ENCODE peak calls at places on chromosomes 6 and 20, in four cellular contexts. One of them, this sample, is unnamed.

GRCh38 chr6:47203266-47203967 is 106.3 kb downstream of the TNFRSF21 start:
- DNase-seq in stomach: no peak
- DNase-seq in sigmoid colon: no peak
- DNase-seq in neural progenitor cell: no peak
- DNase-seq in this sample: no peak

GRCh38 chr6:122563364-122564052 is 46.7 kb upstream of the PKIB start:
- DNase-seq in stomach: no peak
- DNase-seq in sigmoid colon: no peak
- DNase-seq in neural progenitor cell: no peak
- DNase-seq in this sample: no peak

GRCh38 chr20:6959900-6960312 is 192.4 kb downstream of the BMP2 start:
- DNase-seq in stomach: no peak
- DNase-seq in sigmoid colon: no peak
- DNase-seq in neural progenitor cell: no peak
- DNase-seq in this sample: peak; percentile 24

GRCh38 chr20:34222208-34222607 is 19.0 kb upstream of the ASIP start:
- DNase-seq in stomach: no peak
- DNase-seq in sigmoid colon: no peak
- DNase-seq in neural progenitor cell: no peak
- DNase-seq in this sample: no peak

GRCh38 chr6:110934499-110934898 is 24.0 kb upstream of the GTF3C6 start:
- DNase-seq in stomach: no peak
- DNase-seq in sigmoid colon: no peak
- DNase-seq in neural progenitor cell: no peak
- DNase-seq in this sample: no peak

GRCh38 chr6:24935323-24935722 is 437 bp downstream of the RIPOR2 start:
- DNase-seq in stomach: no peak
- DNase-seq in sigmoid colon: no peak
- DNase-seq in neural progenitor cell: no peak
- DNase-seq in this sample: no peak

GRCh38 chr6:120869397-120869796 is 464.9 kb downstream of the TBC1D32 start:
- DNase-seq in stomach: no peak
- DNase-seq in sigmoid colon: no peak
- DNase-seq in neural progenitor cell: peak; percentile 50
- DNase-seq in this sample: no peak

GRCh38 chr6:116387374-116387773 is 16.6 kb downstream of the DSE start:
- DNase-seq in stomach: no peak
- DNase-seq in sigmoid colon: no peak
- DNase-seq in neural progenitor cell: no peak
- DNase-seq in this sample: no peak

GRCh38 chr6:136739501-136739900 is 52.8 kb downstream of the MAP3K5 start:
- DNase-seq in stomach: no peak
- DNase-seq in sigmoid colon: no peak
- DNase-seq in neural progenitor cell: no peak
- DNase-seq in this sample: no peak

GRCh38 chr20:51492167-51493092 is 50.1 kb downstream of the NFATC2 start:
- DNase-seq in stomach: peak; percentile 85
- DNase-seq in sigmoid colon: no peak
- DNase-seq in neural progenitor cell: peak; percentile 26
- DNase-seq in this sample: no peak

GRCh38 chr6:7152467-7152866 is 44.7 kb downstream of the RREB1 start:
- DNase-seq in stomach: no peak
- DNase-seq in sigmoid colon: no peak
- DNase-seq in neural progenitor cell: no peak
- DNase-seq in this sample: no peak

GRCh38 chr6:152696543-152696942 is 1.2 kb upstream of the MYCT1 start:
- DNase-seq in stomach: no peak
- DNase-seq in sigmoid colon: no peak
- DNase-seq in neural progenitor cell: no peak
- DNase-seq in this sample: no peak

GRCh38 chr6:162416845-162417537 is 310.6 kb downstream of the PRKN start:
- DNase-seq in stomach: no peak
- DNase-seq in sigmoid colon: no peak
- DNase-seq in neural progenitor cell: no peak
- DNase-seq in this sample: no peak

GRCh38 chr6:7998103-7998725 is 66.0 kb downstream of the BLOC1S5 start:
- DNase-seq in stomach: no peak
- DNase-seq in sigmoid colon: no peak
- DNase-seq in neural progenitor cell: no peak
- DNase-seq in this sample: no peak

GRCh38 chr20:38673261-38673660 is 51.0 kb upstream of the SLC32A1 start:
- DNase-seq in stomach: no peak
- DNase-seq in sigmoid colon: no peak
- DNase-seq in neural progenitor cell: no peak
- DNase-seq in this sample: no peak

GRCh38 chr20:53848304-53848703 is 222.1 kb downstream of the BCAS1 start:
- DNase-seq in stomach: no peak
- DNase-seq in sigmoid colon: no peak
- DNase-seq in neural progenitor cell: no peak
- DNase-seq in this sample: no peak

GRCh38 chr6:1613631-1614447 is 4.1 kb downstream of the FOXC1 start:
- DNase-seq in stomach: no peak
- DNase-seq in sigmoid colon: no peak
- DNase-seq in neural progenitor cell: peak; percentile 86
- DNase-seq in this sample: peak; percentile 27

GRCh38 chr6:6915813-6916547 is 191.8 kb upstream of the RREB1 start:
- DNase-seq in stomach: no peak
- DNase-seq in sigmoid colon: peak; percentile 90
- DNase-seq in neural progenitor cell: no peak
- DNase-seq in this sample: no peak

GRCh38 chr6:15577550-15578171 is 85.2 kb downstream of the DTNBP1 start:
- DNase-seq in stomach: no peak
- DNase-seq in sigmoid colon: no peak
- DNase-seq in neural progenitor cell: no peak
- DNase-seq in this sample: no peak

GRCh38 chr6:166206066-166206465 is 38.4 kb upstream of the TBXT start:
- DNase-seq in stomach: no peak
- DNase-seq in sigmoid colon: no peak
- DNase-seq in neural progenitor cell: no peak
- DNase-seq in this sample: no peak

GRCh38 chr6:98831057-98832031 is 3.0 kb upstream of the POU3F2 start:
- DNase-seq in stomach: no peak
- DNase-seq in sigmoid colon: no peak
- DNase-seq in neural progenitor cell: peak; percentile 60
- DNase-seq in this sample: no peak

GRCh38 chr20:10848810-10849370 is 175.1 kb upstream of the JAG1 start:
- DNase-seq in stomach: no peak
- DNase-seq in sigmoid colon: peak; percentile 67
- DNase-seq in neural progenitor cell: no peak
- DNase-seq in this sample: peak; percentile 69

GRCh38 chr20:49675368-49676151 is 38.1 kb downstream of the B4GALT5 start:
- DNase-seq in stomach: no peak
- DNase-seq in sigmoid colon: no peak
- DNase-seq in neural progenitor cell: no peak
- DNase-seq in this sample: peak; percentile 65

GRCh38 chr20:57813870-57814269 is 104.1 kb upstream of the PMEPA1 start:
- DNase-seq in stomach: no peak
- DNase-seq in sigmoid colon: peak; percentile 35
- DNase-seq in neural progenitor cell: no peak
- DNase-seq in this sample: no peak

GRCh38 chr6:168163096-168163731 is 84.2 kb upstream of the FRMD1 start:
- DNase-seq in stomach: peak; percentile 69
- DNase-seq in sigmoid colon: peak; percentile 92
- DNase-seq in neural progenitor cell: peak; percentile 34
- DNase-seq in this sample: no peak

GRCh38 chr6:168024951-168025510 is 27.6 kb downstream of the KIF25 start:
- DNase-seq in stomach: no peak
- DNase-seq in sigmoid colon: no peak
- DNase-seq in neural progenitor cell: no peak
- DNase-seq in this sample: no peak

GRCh38 chr6:75600694-75601265 is 900 bp upstream of the SENP6 start:
- DNase-seq in stomach: no peak
- DNase-seq in sigmoid colon: no peak
- DNase-seq in neural progenitor cell: no peak
- DNase-seq in this sample: no peak

GRCh38 chr6:130675072-130675471 is 152.1 kb upstream of the SMLR1 start:
- DNase-seq in stomach: peak; percentile 34
- DNase-seq in sigmoid colon: no peak
- DNase-seq in neural progenitor cell: no peak
- DNase-seq in this sample: no peak

GRCh38 chr6:53199156-53199555 is 50.5 kb upstream of the GCM1 start:
- DNase-seq in stomach: no peak
- DNase-seq in sigmoid colon: no peak
- DNase-seq in neural progenitor cell: no peak
- DNase-seq in this sample: no peak

GRCh38 chr20:9130407-9130995 is 61.6 kb downstream of the PLCB4 start:
- DNase-seq in stomach: no peak
- DNase-seq in sigmoid colon: no peak
- DNase-seq in neural progenitor cell: no peak
- DNase-seq in this sample: no peak

DNA sequence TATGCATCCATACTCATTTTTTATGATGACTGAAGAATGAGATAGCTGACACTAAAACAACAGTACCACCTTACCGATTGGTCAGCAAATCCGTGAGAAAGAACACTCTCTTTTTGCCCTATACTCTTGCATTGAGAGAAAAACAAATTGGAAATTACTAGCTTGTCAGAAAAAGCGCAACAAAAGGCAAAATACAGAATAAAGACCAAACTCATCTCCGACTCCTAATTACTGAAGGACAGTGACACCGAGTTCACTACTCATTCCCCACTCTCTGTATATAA is 2.1 kb downstream of the MCUR1 start:
- DNase-seq in stomach: no peak
- DNase-seq in sigmoid colon: no peak
- DNase-seq in neural progenitor cell: no peak
- DNase-seq in this sample: no peak
- TF ChIP-seq CTCF in stomach: no peak
- TF ChIP-seq CTCF in sigmoid colon: no peak
- TF ChIP-seq CTCF in neural progenitor cell: no peak
- TF ChIP-seq CTCF in this sample: no peak

GRCh38 chr6:144346719-144347446 is 61.7 kb downstream of the UTRN start:
- DNase-seq in stomach: no peak
- DNase-seq in sigmoid colon: no peak
- DNase-seq in neural progenitor cell: no peak
- DNase-seq in this sample: no peak
- H3K4me3 ChIP-seq in stomach: no peak overlapping the region
- H3K4me3 ChIP-seq in sigmoid colon: no peak overlapping the region
- H3K4me3 ChIP-seq in neural progenitor cell: no peak overlapping the region
- H3K4me3 ChIP-seq in this sample: no peak overlapping the region

GRCh38 chr20:19944772-19945459 is 72.2 kb upstream of the NAA20 start:
- DNase-seq in stomach: no peak
- DNase-seq in sigmoid colon: no peak
- DNase-seq in neural progenitor cell: no peak
- DNase-seq in this sample: no peak
- H3K4me1 ChIP-seq in stomach: peaks cover 37% of the 10 kb centered on the region
- H3K4me1 ChIP-seq in sigmoid colon: peaks cover 14% of the 10 kb centered on the region
- H3K4me1 ChIP-seq in neural progenitor cell: no peaks in the 10 kb centered on the region
- H3K4me1 ChIP-seq in this sample: peaks cover 17% of the 10 kb centered on the region

GRCh38 chr20:41526327-41526726 is 91.8 kb downstream of the CHD6 start:
- DNase-seq in stomach: peak; percentile 34
- DNase-seq in sigmoid colon: no peak
- DNase-seq in neural progenitor cell: no peak
- DNase-seq in this sample: no peak
- TF ChIP-seq CTCF in stomach: no peak
- TF ChIP-seq CTCF in sigmoid colon: no peak
- TF ChIP-seq CTCF in neural progenitor cell: no peak
- TF ChIP-seq CTCF in this sample: no peak

This sample was measured in Caco-2.